ENCODE peak calls at places on chromosome 13, in six cellular contexts. G is fibroblast of pulmonary artery, E is ovary, H is H9, K is body of pancreas, L is psoas muscle. Q is an unnamed sample.
A peak's percentile ranks its signal among the peaks of the same experiment; 100 is the strongest.

GRCh38 chr13:36102721-36103120 is 28.5 kb downstream of the DCLK1 start:
- DNase-seq in G (no peak), E (no peak), H (no peak), K (no peak), L (no peak), Q (no peak)

GRCh38 chr13:32165791-32166190 is 134.2 kb downstream of the FRY start:
- DNase-seq in G (no peak), E (no peak), H (no peak), K (no peak), L (no peak), Q (no peak)

GRCh38 chr13:88586263-88586662 is 915.1 kb downstream of the SLITRK5 start:
- DNase-seq in G (no peak), E (no peak), H (no peak), K (no peak), L (no peak), Q (no peak)

GRCh38 chr13:51291341-51291740 is 48.1 kb upstream of the SERPINE3 start:
- DNase-seq in G (no peak), E (no peak), H (no peak), K (no peak), L (no peak), Q (no peak)

GRCh38 chr13:102117175-102117830 is 284.5 kb downstream of the FGF14 start:
- DNase-seq in G (no peak), E (no peak), H (no peak), K (no peak), L (no peak), Q (no peak)

GRCh38 chr13:32639502-32640105 is 53.4 kb downstream of the PDS5B start:
- DNase-seq in G (peak; percentile 83), E (peak; percentile 74), H (no peak), K (peak; percentile 54), L (peak; percentile 65), Q (peak; percentile 64)

GRCh38 chr13:48411281-48412099 is 1.4 kb downstream of the LPAR6 start:
- DNase-seq in G (no peak), E (no peak), H (no peak), K (no peak), L (no peak), Q (peak; percentile 21)

GRCh38 chr13:60788156-60788829 is 391.3 kb downstream of the TDRD3 start:
- DNase-seq in G (peak; percentile 23), E (no peak), H (no peak), K (no peak), L (peak; percentile 45), Q (no peak)

GRCh38 chr13:46572758-46573384 is 19.9 kb downstream of the LRCH1 start:
- DNase-seq in G (no peak), E (no peak), H (no peak), K (no peak), L (no peak), Q (no peak)

GRCh38 chr13:76992548-76993001 is 694 bp downstream of the CLN5 start:
- DNase-seq in G (peak; percentile 27), E (peak; percentile 39), H (no peak), K (peak; percentile 43), L (no peak), Q (peak; percentile 23)

GRCh38 chr13:44622259-44622658 is 46.1 kb upstream of the TSC22D1 start:
- DNase-seq in G (peak; percentile 32), E (no peak), H (no peak), K (no peak), L (no peak), Q (no peak)

GRCh38 chr13:71801781-71802180 is 65.2 kb downstream of the DACH1 start:
- DNase-seq in G (no peak), E (no peak), H (no peak), K (no peak), L (no peak), Q (no peak)

GRCh38 chr13:111597041-111598017 is 276.9 kb downstream of the TEX29 start:
- DNase-seq in G (no peak), E (no peak), H (peak; percentile 36), K (no peak), L (no peak), Q (no peak)

GRCh38 chr13:66795636-66796035 is 434.5 kb downstream of the PCDH9 start:
- DNase-seq in G (no peak), E (no peak), H (no peak), K (no peak), L (no peak), Q (no peak)

GRCh38 chr13:41608111-41608510 is 150.8 kb downstream of the RGCC start:
- DNase-seq in G (no peak), E (no peak), H (no peak), K (no peak), L (no peak), Q (no peak)

GRCh38 chr13:91771229-91771628 is 372.8 kb downstream of the GPC5 start:
- DNase-seq in G (no peak), E (no peak), H (no peak), K (no peak), L (no peak), Q (no peak)

GRCh38 chr13:59532405-59532804 is 631.3 kb downstream of the DIAPH3 start:
- DNase-seq in G (no peak), E (no peak), H (no peak), K (no peak), L (no peak), Q (no peak)

GRCh38 chr13:29454931-29455481 is 140.5 kb downstream of the SLC7A1 start:
- DNase-seq in G (no peak), E (no peak), H (peak; percentile 62), K (no peak), L (no peak), Q (peak; percentile 14)

GRCh38 chr13:77351326-77351725 is 24.4 kb upstream of the MYCBP2 start:
- DNase-seq in G (no peak), E (no peak), H (no peak), K (no peak), L (no peak), Q (no peak)

GRCh38 chr13:75812751-75813181 is 176.6 kb downstream of the LMO7 start:
- DNase-seq in G (peak; percentile 57), E (no peak), H (no peak), K (no peak), L (no peak), Q (no peak)

GRCh38 chr13:79194272-79194671 is 211.8 kb downstream of the RBM26 start:
- DNase-seq in G (no peak), E (no peak), H (no peak), K (no peak), L (no peak), Q (peak; percentile 81)

GRCh38 chr13:66915596-66916185 is 314.4 kb downstream of the PCDH9 start:
- DNase-seq in G (peak; percentile 61), E (no peak), H (no peak), K (no peak), L (no peak), Q (no peak)

GRCh38 chr13:113508531-113509254 is 18.2 kb upstream of the DCUN1D2 start:
- DNase-seq in G (no peak), E (no peak), H (no peak), K (no peak), L (no peak), Q (no peak)

GRCh38 chr13:113507564-113508210 is 17.2 kb upstream of the DCUN1D2 start:
- DNase-seq in G (no peak), E (no peak), H (no peak), K (no peak), L (no peak), Q (no peak)

GRCh38 chr13:113506025-113506685 is 15.6 kb upstream of the DCUN1D2 start:
- DNase-seq in G (no peak), E (no peak), H (no peak), K (no peak), L (no peak), Q (no peak)

GRCh38 chr13:113509989-113510388 is 19.5 kb upstream of the DCUN1D2 start:
- DNase-seq in G (no peak), E (no peak), H (no peak), K (no peak), L (no peak), Q (no peak)

GRCh38 chr13:113506871-113507388 is 16.4 kb upstream of the DCUN1D2 start:
- DNase-seq in G (no peak), E (no peak), H (no peak), K (no peak), L (no peak), Q (no peak)
- TF ChIP-seq CTCF in G (no peak), E (no peak), H (no peak), K (no peak), L (no peak), Q (no peak)

GRCh38 chr13:94657167-94657566 is 55.2 kb downstream of the SOX21 start:
- DNase-seq in G (peak; percentile 31), E (no peak), H (no peak), K (no peak), L (no peak), Q (peak; percentile 23)

GRCh38 chr13:94660695-94661324 is 51.5 kb downstream of the SOX21 start:
- DNase-seq in G (peak; percentile 33), E (no peak), H (no peak), K (no peak), L (no peak), Q (peak; percentile 39)

GRCh38 chr13:94661396-94661795 is 50.9 kb downstream of the SOX21 start:
- DNase-seq in G (no peak), E (no peak), H (no peak), K (no peak), L (no peak), Q (no peak)

GRCh38 chr13:94658926-94659649 is 53.3 kb downstream of the SOX21 start:
- DNase-seq in G (no peak), E (no peak), H (no peak), K (no peak), L (no peak), Q (no peak)

DNA sequence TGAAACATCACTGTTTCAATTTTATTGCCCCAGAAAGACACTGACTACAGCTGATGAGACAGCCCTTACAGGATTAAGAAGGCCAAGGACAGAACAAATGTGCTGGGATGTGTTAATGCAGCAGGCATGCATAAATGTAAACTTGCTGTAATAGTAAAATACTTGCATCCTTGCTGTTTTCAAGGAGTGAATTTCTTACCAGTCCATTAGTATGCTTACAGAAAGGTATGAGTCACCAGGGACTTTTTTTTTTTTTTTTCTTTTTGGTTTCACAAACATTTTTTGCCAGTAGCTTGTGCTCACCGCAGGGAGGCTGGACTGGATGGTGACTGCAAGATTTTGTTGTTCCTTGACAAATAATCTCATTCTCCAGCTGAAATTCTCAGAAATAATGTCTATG is 55.1 kb downstream of the GPR180 start:
- DNase-seq in G (peak; percentile 78), E (no peak), H (no peak), K (no peak), L (no peak), Q (peak; percentile 44)
- TF ChIP-seq CTCF in G (peak; percentile 11), E (no peak), H (no peak), K (no peak), L (no peak), Q (no peak)

GRCh38 chr13:53143757-53144320 is 115.2 kb downstream of the OLFM4 start:
- DNase-seq in G (no peak), E (no peak), H (no peak), K (no peak), L (no peak), Q (no peak)
- TF ChIP-seq CTCF in G (no peak), E (no peak), H (no peak), K (no peak), L (no peak), Q (no peak)

DNA sequence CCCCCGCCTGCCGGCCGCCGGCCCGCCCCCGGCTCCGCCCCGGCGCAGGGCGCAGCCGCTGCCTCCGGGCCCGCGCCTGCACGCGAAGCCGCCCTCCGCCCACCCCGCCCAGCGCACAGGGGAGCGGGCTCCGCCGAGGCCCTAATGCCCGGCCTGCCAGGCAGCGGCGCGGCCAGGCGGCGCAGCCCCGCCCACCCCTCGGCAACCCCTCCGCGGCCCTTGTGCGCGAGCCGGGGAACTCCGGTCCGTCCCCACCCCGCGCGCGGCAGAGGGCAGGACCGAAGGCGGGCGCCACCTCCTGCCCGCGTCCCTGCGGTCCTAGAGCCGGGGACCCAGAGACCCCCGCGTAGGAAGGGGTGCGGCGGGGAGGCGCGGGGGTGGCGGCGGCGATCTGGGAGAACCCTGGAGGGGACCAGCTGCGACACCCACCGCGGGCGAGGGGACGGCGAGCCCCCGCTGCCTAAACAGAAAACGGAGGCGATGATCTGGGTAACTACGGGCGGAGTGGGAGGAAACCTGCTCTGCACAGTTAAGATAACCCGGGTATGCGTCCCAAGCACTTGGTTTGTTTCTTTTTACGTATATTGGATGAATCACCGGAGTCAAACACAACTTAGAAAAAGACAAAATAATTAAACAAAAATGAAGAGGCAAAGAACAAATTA is 351 bp upstream of the USP12 start:
- DNase-seq in G (peak; percentile 94), E (peak; percentile 85), H (peak; percentile 85), K (peak; percentile 93), L (peak; percentile 97), Q (peak; percentile 88)
- TF ChIP-seq CTCF in G (no peak), E (no peak), H (no peak), K (peak; percentile 36), L (peak; percentile 18), Q (no peak)